ENCODE peak calls at places on chromosome 13, in eight cellular contexts. I is thoracic aorta; E is H9; P is breast epithelium; R is heart left ventricle; S is transverse colon; O is neuronal stem cell; H is effector memory CD4-positive, alpha-beta T cell. M is an unnamed sample.

GRCh38 chr13:89097994-89098393 is 1426.8 kb downstream of the SLITRK5 start:
- DNase-seq in H (no peak), O (no peak), R (no peak), I (no peak), E (no peak), P (no peak), S (no peak), M (no peak)

GRCh38 chr13:45811891-45812583 is 39.5 kb downstream of the SIAH3 start:
- DNase-seq in H (no peak), S (no peak), I (no peak), P (no peak), R (no peak), O (no peak), E (no peak), M (no peak)

GRCh38 chr13:84265365-84265764 is 383.1 kb upstream of the SLITRK1 start:
- DNase-seq in S (no peak), I (no peak), H (no peak), O (no peak), E (no peak), P (no peak), R (no peak), M (no peak)

GRCh38 chr13:86960876-86961275 is 710.3 kb upstream of the SLITRK5 start:
- DNase-seq in P (no peak), I (no peak), R (no peak), S (no peak), E (no peak), O (no peak), H (no peak), M (no peak)

GRCh38 chr13:31982540-31982939 is 49.0 kb upstream of the FRY start:
- DNase-seq in I (peak; percentile 36), H (no peak), O (no peak), P (peak; percentile 85), S (peak; percentile 45), R (peak; percentile 85), E (no peak), M (no peak)

GRCh38 chr13:71880753-71881541 is 13.9 kb upstream of the DACH1 start:
- DNase-seq in E (no peak), H (no peak), I (no peak), S (no peak), O (no peak), P (no peak), R (no peak), M (no peak)

GRCh38 chr13:60143775-60144174 is 20.0 kb downstream of the DIAPH3 start:
- DNase-seq in S (no peak), P (no peak), R (no peak), H (no peak), O (no peak), E (no peak), I (no peak), M (no peak)

GRCh38 chr13:114256547-114256946 is 21.9 kb downstream of the CDC16 start:
- DNase-seq in R (no peak), E (no peak), P (no peak), O (no peak), H (no peak), I (no peak), S (no peak), M (no peak)

GRCh38 chr13:76620036-76620435 is 266.2 kb downstream of the KCTD12 start:
- DNase-seq in R (no peak), P (no peak), S (no peak), O (no peak), I (no peak), H (no peak), E (no peak), M (no peak)

GRCh38 chr13:26713341-26713740 is 47.2 kb downstream of the GPR12 start:
- DNase-seq in P (no peak), O (no peak), I (no peak), H (no peak), S (no peak), R (no peak), E (no peak), M (no peak)
- H3K27ac ChIP-seq in P (no peak overlapping the region), O (no peak overlapping the region), I (no peak overlapping the region), H (no peak overlapping the region), S (no peak overlapping the region), R (no peak overlapping the region), E (no peak overlapping the region), M (no peak overlapping the region)

GRCh38 chr13:106491463-106491862 is 44.0 kb downstream of the EFNB2 start:
- DNase-seq in I (no peak), E (no peak), R (no peak), S (no peak), O (no peak), H (no peak), P (no peak), M (no peak)

GRCh38 chr13:106493569-106493968 is 41.9 kb downstream of the EFNB2 start:
- DNase-seq in O (no peak), H (no peak), I (no peak), P (no peak), E (no peak), R (no peak), S (no peak), M (no peak)

GRCh38 chr13:106490887-106491321 is 44.6 kb downstream of the EFNB2 start:
- DNase-seq in R (no peak), P (no peak), H (peak; percentile 4), S (no peak), E (no peak), O (no peak), I (no peak), M (no peak)

GRCh38 chr13:106492576-106493323 is 42.7 kb downstream of the EFNB2 start:
- DNase-seq in R (no peak), I (no peak), P (no peak), S (no peak), E (no peak), H (no peak), O (no peak), M (no peak)

GRCh38 chr13:106491928-106492327 is 43.5 kb downstream of the EFNB2 start:
- DNase-seq in O (no peak), P (no peak), R (no peak), S (no peak), I (no peak), E (no peak), H (no peak), M (no peak)
- H3K27ac ChIP-seq in O (peak overlapping the region; percentile 20), P (no peak overlapping the region), R (peak overlapping the region; percentile 25), S (peak overlapping the region; percentile 23), I (peak overlapping the region; percentile 46), E (no peak overlapping the region), H (no peak overlapping the region), M (peak overlapping the region; percentile 14)

GRCh38 chr13:101875717-101876393 is 423.4 kb downstream of the ITGBL1 start:
- DNase-seq in S (no peak), R (no peak), P (peak; percentile 52), O (no peak), I (no peak), E (no peak), H (no peak), M (no peak)
- H3K27ac ChIP-seq in S (no peak overlapping the region), R (no peak overlapping the region), P (no peak overlapping the region), O (no peak overlapping the region), I (no peak overlapping the region), E (no peak overlapping the region), H (no peak overlapping the region), M (no peak overlapping the region)

GRCh38 chr13:40205771-40206240 is 460.6 kb downstream of the FOXO1 start:
- DNase-seq in S (no peak), E (no peak), R (no peak), I (no peak), O (no peak), H (no peak), P (no peak), M (no peak)

GRCh38 chr13:40206241-40207109 is 460.0 kb downstream of the FOXO1 start:
- DNase-seq in H (no peak), P (no peak), O (no peak), R (no peak), E (no peak), S (no peak), I (no peak), M (no peak)

GRCh38 chr13:40210865-40211585 is 455.4 kb downstream of the FOXO1 start:
- DNase-seq in P (no peak), I (no peak), S (no peak), H (no peak), O (no peak), E (no peak), R (no peak), M (peak; percentile 57)

GRCh38 chr13:40207110-40207478 is 459.3 kb downstream of the FOXO1 start:
- DNase-seq in P (no peak), H (no peak), R (no peak), S (no peak), E (no peak), O (no peak), I (no peak), M (no peak)

DNA sequence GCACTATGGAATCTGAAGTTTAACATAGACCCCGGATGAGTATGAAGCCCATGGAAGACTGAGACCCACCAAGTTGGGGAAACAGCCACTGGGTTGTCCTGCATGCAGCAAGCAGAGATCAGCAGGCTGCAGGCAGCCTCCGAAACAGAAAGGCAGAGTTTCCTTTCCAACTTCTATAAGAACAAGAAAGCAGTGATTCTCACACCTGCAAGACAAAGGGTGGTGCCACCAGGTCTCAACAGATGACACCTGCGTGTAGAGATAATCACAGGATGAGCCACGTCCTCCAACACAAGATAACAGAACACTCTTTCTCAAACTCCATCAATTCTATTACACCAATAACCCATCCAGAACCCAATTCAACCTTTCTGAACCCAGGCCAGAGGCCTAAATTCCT is 457.9 kb downstream of the FOXO1 start:
- DNase-seq in I (no peak), P (no peak), H (no peak), R (no peak), E (no peak), O (no peak), S (peak; percentile 25), M (no peak)
- H3K27ac ChIP-seq in I (no peak overlapping the region), P (no peak overlapping the region), H (no peak overlapping the region), R (no peak overlapping the region), E (no peak overlapping the region), O (no peak overlapping the region), S (no peak overlapping the region), M (no peak overlapping the region)

M was measured in endodermal cell.